ENCODE peak calls at places on chromosome 9, in six cellular contexts. F is ovary, E is fibroblast of the aortic adventitia, R is tibial artery, V is cardiac muscle cell, N is A549. M is an unnamed sample.

GRCh38 chr9:100595391-100596199 is 17.7 kb downstream of the CAVIN4 start:
- DNase-seq in E (peak), V (peak), R (no peak), F (no peak), N (peak), M (peak)

GRCh38 chr9:101311759-101312420 is 72.9 kb downstream of the BAAT start:
- DNase-seq in R (no peak), E (peak), F (no peak), V (peak), N (peak), M (peak)

GRCh38 chr9:116883676-116884075 is 196.6 kb downstream of the TRIM32 start:
- DNase-seq in N (no peak), E (no peak), V (no peak), F (no peak), R (no peak), M (no peak)

GRCh38 chr9:7079051-7079450 is 321.3 kb downstream of the KDM4C start:
- DNase-seq in F (no peak), E (no peak), N (no peak), R (no peak), V (no peak), M (no peak)

GRCh38 chr9:12185856-12186255 is 507.3 kb upstream of the TYRP1 start:
- DNase-seq in R (no peak), N (no peak), V (no peak), E (peak), F (no peak), M (no peak)

GRCh38 chr9:35682083-35682482 is 7.6 kb downstream of the TPM2 start:
- DNase-seq in F (no peak), E (no peak), N (no peak), V (no peak), R (no peak), M (no peak)

GRCh38 chr9:137764171-137764671 is 113.4 kb upstream of the CACNA1B start:
- DNase-seq in E (no peak), F (no peak), R (no peak), N (no peak), V (no peak), M (no peak)

GRCh38 chr9:80061940-80062339 is 490.2 kb downstream of the TLE4 start:
- DNase-seq in E (peak), N (peak), R (peak), F (peak), V (peak), M (peak)

GRCh38 chr9:136944094-136944518 is 432 bp downstream of the FBXW5 start:
- DNase-seq in V (peak), F (no peak), E (peak), R (no peak), N (no peak), M (peak)

GRCh38 chr9:104094534-104095020 is 468 bp downstream of the SMC2 start:
- DNase-seq in R (no peak), E (peak), V (no peak), F (no peak), N (no peak), M (no peak)

GRCh38 chr9:122518226-122518625 is 715 bp upstream of the OR1J4 start:
- DNase-seq in V (no peak), R (no peak), E (no peak), N (no peak), F (no peak), M (no peak)

GRCh38 chr9:13529321-13530104 is 250.0 kb upstream of the MPDZ start:
- DNase-seq in E (no peak), V (no peak), N (no peak), F (no peak), R (no peak), M (no peak)

GRCh38 chr9:78118742-78119473 is 87.3 kb upstream of the GNAQ start:
- DNase-seq in R (no peak), F (no peak), E (peak), N (no peak), V (peak), M (peak)

GRCh38 chr9:13755551-13755950 is 476.1 kb upstream of the MPDZ start:
- DNase-seq in R (no peak), V (no peak), E (no peak), F (no peak), N (no peak), M (no peak)

GRCh38 chr9:131382850-131383729 is 10.8 kb upstream of the PRRC2B start:
- DNase-seq in E (peak), F (peak), R (no peak), N (peak), V (peak), M (peak)

GRCh38 chr9:36141288-36141687 is 4.8 kb downstream of the GLIPR2 start:
- DNase-seq in R (no peak), E (peak), N (peak), V (peak), F (no peak), M (peak)

GRCh38 chr9:3954950-3955670 is 344.8 kb downstream of the GLIS3 start:
- DNase-seq in F (peak), V (peak), R (no peak), N (no peak), E (peak), M (peak)

GRCh38 chr9:99253772-99254431 is 31.8 kb downstream of the SEC61B start:
- DNase-seq in F (no peak), R (no peak), N (no peak), V (no peak), E (no peak), M (no peak)

GRCh38 chr9:80649001-80649420 is 1040.3 kb downstream of the TLE1 start:
- DNase-seq in E (peak), F (peak), V (peak), N (no peak), R (peak), M (peak)

GRCh38 chr9:128635266-128636023 is 21.2 kb downstream of the DYNC2I2 start:
- DNase-seq in F (peak), V (peak), R (peak), E (peak), N (peak), M (peak)

GRCh38 chr9:74718709-74719108 is 169.0 kb downstream of the TRPM6 start:
- DNase-seq in F (no peak), E (no peak), R (no peak), V (no peak), N (no peak), M (no peak)

GRCh38 chr9:36802171-36802920 is 229.7 kb downstream of the MELK start:
- DNase-seq in R (no peak), V (peak), F (no peak), N (peak), E (peak), M (peak)

GRCh38 chr9:137760426-137760825 is 117.2 kb upstream of the CACNA1B start:
- DNase-seq in F (peak), N (no peak), V (no peak), R (no peak), E (peak), M (no peak)

GRCh38 chr9:81321551-81321950 is 367.8 kb downstream of the TLE1 start:
- DNase-seq in F (no peak), N (no peak), E (no peak), R (no peak), V (no peak), M (no peak)

GRCh38 chr9:5459289-5459829 is 9.0 kb downstream of the CD274 start:
- DNase-seq in N (no peak), R (no peak), E (no peak), F (no peak), V (peak), M (peak)

GRCh38 chr9:127711226-127711701 is 4.2 kb downstream of the PTRH1 start:
- DNase-seq in N (no peak), F (no peak), R (no peak), V (no peak), E (no peak), M (no peak)

GRCh38 chr9:128892223-128892892 is 10.4 kb downstream of the LRRC8A start:
- DNase-seq in N (peak), V (peak), F (peak), E (peak), R (peak), M (peak)

GRCh38 chr9:97484134-97484533 is 17.3 kb upstream of the TMOD1 start:
- DNase-seq in E (no peak), R (no peak), N (no peak), V (no peak), F (no peak), M (no peak)

GRCh38 chr9:98983295-98984268 is 39.9 kb downstream of the COL15A1 start:
- DNase-seq in F (no peak), E (peak), V (peak), R (no peak), N (no peak), M (peak)

GRCh38 chr9:133112361-133113026 is 8.5 kb downstream of the RALGDS start:
- DNase-seq in V (no peak), R (peak), F (no peak), E (no peak), N (no peak), M (no peak)

GRCh38 chr9:69468380-69468779 is 143.4 kb downstream of the ENTREP1 start:
- DNase-seq in E (no peak), N (no peak), V (no peak), R (no peak), F (no peak), M (no peak)

GRCh38 chr9:134330590-134330989 is 4.3 kb downstream of the RXRA start:
- DNase-seq in F (no peak), V (no peak), E (no peak), N (no peak), R (no peak), M (no peak)

GRCh38 chr9:134329576-134329855 is 3.3 kb downstream of the RXRA start:
- DNase-seq in F (no peak), V (no peak), N (no peak), R (no peak), E (no peak), M (no peak)

GRCh38 chr9:134328341-134328840 is 2.1 kb downstream of the RXRA start:
- DNase-seq in R (no peak), E (peak), V (no peak), F (no peak), N (no peak), M (no peak)

GRCh38 chr9:134328841-134329575 is 2.8 kb downstream of the RXRA start:
- DNase-seq in E (peak), N (no peak), V (peak), F (peak), R (peak), M (peak)

DNA sequence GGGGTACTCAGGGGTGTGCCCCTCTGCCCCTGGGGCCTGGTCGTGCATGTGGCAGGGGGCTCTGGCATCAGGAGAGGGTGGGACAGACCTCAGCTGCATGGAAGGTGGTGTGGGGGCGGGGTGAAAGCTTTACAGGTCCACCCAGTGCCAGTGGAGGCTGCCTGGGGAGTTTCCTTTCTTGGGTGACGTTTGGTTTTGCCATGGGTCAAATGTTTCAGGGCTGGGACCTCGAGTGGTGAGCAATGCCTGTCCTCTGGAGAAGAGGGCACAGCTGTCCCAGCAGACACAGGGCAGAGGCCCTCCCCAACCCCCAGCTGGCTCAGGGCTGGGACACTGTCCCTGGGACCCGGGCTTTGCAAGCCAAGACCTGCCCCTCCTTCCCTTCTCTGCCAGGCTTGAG is 3.6 kb downstream of the RXRA start:
- DNase-seq in R (no peak), F (no peak), E (no peak), V (no peak), N (no peak), M (no peak)
- H3K4me3 ChIP-seq in R (peak), F (no peak), E (peak), V (no peak), N (no peak), M (no peak)

DNA sequence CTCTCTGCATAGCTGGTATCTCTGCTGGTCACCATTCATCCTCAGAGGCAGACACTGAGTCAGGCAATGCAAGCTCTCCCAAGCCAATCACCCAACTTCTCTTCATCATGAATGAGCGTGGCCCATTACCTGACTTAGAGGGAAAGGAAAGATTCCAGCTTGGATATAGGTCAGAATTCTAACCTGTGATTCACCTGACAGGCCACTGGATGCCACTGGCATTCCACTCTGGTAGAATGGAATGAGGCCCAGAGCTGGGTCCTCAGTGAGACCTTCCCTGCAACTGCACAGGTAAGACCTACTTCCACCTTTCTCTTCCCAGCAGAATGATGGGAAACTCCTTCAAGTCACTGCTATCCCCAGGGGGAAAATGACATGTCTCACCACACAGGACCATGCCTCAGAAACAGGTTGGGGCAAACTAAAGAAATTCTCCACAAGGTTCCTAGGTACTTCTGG is 62.1 kb downstream of the SUSD1 start:
- DNase-seq in E (no peak), F (no peak), N (peak), V (peak), R (no peak), M (peak)
- TF ChIP-seq CTCF in E (peak), F (no peak), N (peak), V (peak), R (peak), M (peak)

GRCh38 chr9:34334916-34335315 is 5.5 kb downstream of the NUDT2 start:
- DNase-seq in V (no peak), E (no peak), F (no peak), N (no peak), R (no peak), M (no peak)
- H3K4me3 ChIP-seq in V (no peak), E (no peak), F (no peak), N (no peak), R (no peak), M (no peak)

DNA sequence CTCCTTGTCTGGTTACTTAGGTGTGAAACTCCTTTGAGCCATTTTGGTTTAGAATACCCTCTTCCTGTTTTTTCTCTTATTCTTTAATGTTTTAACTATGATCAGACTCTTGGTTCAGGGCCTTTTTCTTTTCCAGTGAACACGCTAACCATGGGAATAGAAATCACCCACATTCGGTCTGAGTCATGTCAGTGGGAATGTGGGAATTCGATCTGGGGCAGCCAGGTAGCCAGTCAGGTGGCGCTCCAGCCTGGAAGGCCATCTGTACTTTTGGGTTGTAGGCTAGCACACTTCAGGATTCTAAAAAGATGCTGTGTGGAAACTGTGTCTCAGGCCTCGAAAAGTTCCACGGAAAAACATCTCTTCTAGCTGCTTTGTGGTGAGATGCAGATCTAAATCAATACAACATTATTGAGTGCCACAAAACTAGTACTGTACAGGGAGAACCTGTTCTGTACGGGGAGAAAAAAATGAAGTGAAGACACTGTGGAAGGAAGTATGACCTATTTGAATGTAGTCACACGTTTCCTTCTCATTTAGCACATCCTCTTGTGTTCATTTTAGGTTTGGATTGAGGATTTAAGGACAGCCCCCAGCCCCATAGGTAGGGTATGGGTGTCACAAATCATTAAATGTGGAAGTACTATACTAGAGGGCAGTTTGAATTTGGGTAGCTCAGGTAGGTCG is 36.4 kb downstream of the SNX30 start:
- DNase-seq in R (no peak), V (no peak), E (no peak), F (no peak), N (no peak), M (no peak)
- TF ChIP-seq CTCF in R (no peak), V (no peak), E (no peak), F (no peak), N (no peak), M (no peak)

GRCh38 chr9:92119581-92119980 is 4.4 kb upstream of the SPTLC1 start:
- DNase-seq in F (no peak), R (no peak), E (no peak), N (no peak), V (no peak), M (no peak)

GRCh38 chr9:92120138-92120537 is 4.9 kb upstream of the SPTLC1 start:
- DNase-seq in R (no peak), F (no peak), V (no peak), N (no peak), E (no peak), M (no peak)

GRCh38 chr9:92122061-92122460 is 6.8 kb upstream of the SPTLC1 start:
- DNase-seq in F (no peak), V (no peak), R (no peak), E (no peak), N (no peak), M (no peak)

DNA sequence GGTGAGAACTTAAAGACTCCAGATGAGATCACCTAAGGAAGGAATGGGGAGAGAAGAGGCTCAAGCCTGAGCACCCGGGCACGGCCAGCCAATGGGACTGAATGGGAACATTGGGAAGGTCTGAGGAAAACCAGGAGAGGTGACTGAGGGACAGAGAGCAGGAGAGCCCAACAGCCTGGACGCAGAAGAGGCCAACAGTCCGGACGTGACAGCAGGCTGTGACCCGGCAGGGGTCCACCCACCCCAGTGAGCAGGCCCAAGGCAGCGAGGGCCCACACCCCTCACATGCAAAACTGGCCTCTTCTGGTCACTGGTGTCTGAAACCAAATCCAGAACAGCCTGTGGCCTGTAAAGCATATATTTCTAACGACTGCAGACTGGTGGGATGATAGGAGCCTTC is 7.6 kb upstream of the SPTLC1 start:
- DNase-seq in E (no peak), R (no peak), F (no peak), V (no peak), N (no peak), M (no peak)
- H3K4me3 ChIP-seq in E (no peak), R (no peak), F (no peak), V (no peak), N (no peak), M (no peak)

GRCh38 chr9:21473236-21473635 is 8.9 kb downstream of the IFNE start:
- DNase-seq in V (no peak), F (no peak), R (no peak), E (no peak), N (no peak), M (no peak)
- TF ChIP-seq CTCF in V (no peak), F (no peak), R (no peak), E (peak), N (peak), M (peak)

DNA sequence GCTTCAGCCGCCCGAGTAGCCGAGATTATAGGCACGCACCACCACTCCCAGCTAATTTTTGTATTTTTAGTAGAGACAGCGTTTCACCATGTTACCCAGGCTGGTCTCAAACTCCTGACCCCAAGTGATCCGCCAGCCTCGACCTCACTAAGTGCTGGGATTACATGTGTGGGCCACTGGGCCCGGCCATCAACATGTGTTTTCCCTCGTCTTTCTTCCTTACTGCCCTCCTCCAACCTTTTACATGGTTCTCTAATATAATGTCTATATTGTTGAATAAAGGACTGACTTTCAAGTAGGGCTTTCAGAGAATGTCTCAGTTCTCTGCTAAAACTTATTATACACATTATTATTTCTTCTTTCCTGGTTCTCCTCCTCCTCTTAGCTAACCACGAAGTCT is 21.3 kb upstream of the PCAT7 start:
- DNase-seq in N (no peak), E (no peak), R (no peak), F (no peak), V (no peak), M (no peak)
- H3K4me3 ChIP-seq in N (no peak), E (no peak), R (no peak), F (no peak), V (no peak), M (no peak)